ENCODE peak calls at places on chromosome 5, in four cellular contexts. Q is RWPE1, T is non-pigmented ciliary epithelial cell, X is NCI-H1930. K is an unnamed sample.

GRCh38 chr5:135834639-135835529 is at the start of gene SLC25A48:
- DNase-seq in Q (peak), T (no peak), X (peak), K (peak)

GRCh38 chr5:62727184-62727583 is 148.6 kb downstream of the LRRC70 start:
- DNase-seq in Q (no peak), T (no peak), X (no peak), K (no peak)

GRCh38 chr5:134247411-134247810 is 21.5 kb upstream of the PPP2CA start:
- DNase-seq in Q (peak), T (peak), X (no peak), K (peak)

GRCh38 chr5:20369151-20369550 is 381.2 kb upstream of the CDH18 start:
- DNase-seq in Q (no peak), T (no peak), X (no peak), K (no peak)

GRCh38 chr5:72298711-72299110 is 21.3 kb downstream of the MRPS27 start:
- DNase-seq in Q (no peak), T (no peak), X (no peak), K (no peak)

GRCh38 chr5:113242481-113243348 is 192.1 kb downstream of the TSSK1B start:
- DNase-seq in Q (peak), T (no peak), X (no peak), K (no peak)

GRCh38 chr5:38640012-38640395 is 83.6 kb upstream of the LIFR start:
- DNase-seq in Q (no peak), T (no peak), X (no peak), K (peak)

GRCh38 chr5:147560982-147561381 is 51.1 kb upstream of the DPYSL3 start:
- DNase-seq in Q (no peak), T (no peak), X (no peak), K (no peak)

GRCh38 chr5:5572010-5572982 is 149.8 kb downstream of the ICE1 start:
- DNase-seq in Q (no peak), T (no peak), X (no peak), K (no peak)

GRCh38 chr5:104071887-104072286 is 509.3 kb upstream of the NUDT12 start:
- DNase-seq in Q (no peak), T (no peak), X (no peak), K (no peak)

GRCh38 chr5:560792-561166 is 36.5 kb upstream of the SLC9A3 start:
- DNase-seq in Q (no peak), T (no peak), X (no peak), K (no peak)

GRCh38 chr5:180803181-180804128 is 849 bp upstream of the MGAT1 start:
- DNase-seq in Q (peak), T (no peak), X (no peak), K (no peak)

GRCh38 chr5:8473827-8474568 is 605.0 kb downstream of the MTRR start:
- DNase-seq in Q (no peak), T (no peak), X (no peak), K (no peak)

GRCh38 chr5:55450050-55450765 is 84.6 kb downstream of the PLPP1 start:
- DNase-seq in Q (no peak), T (peak), X (no peak), K (no peak)

K was measured in epithelial cell of proximal tubule.